ENCODE peak calls at places on chromosomes 12 and 14, in seven cellular contexts. Z is HepG2; B is esophagus muscularis mucosa; N is A549; S is CD4-positive, CD25-positive, alpha-beta regulatory T cell; T is ovary; K is pancreas. X is an unnamed sample. For H3K4me1 and H3K9me3, the result is how much of the 10 kb centered on the place peaks cover.

GRCh38 chr14:101024686-101025085 is 121.2 kb upstream of the RTL1 start:
- DNase-seq in Z (no peak), B (no peak), N (no peak), S (no peak), T (no peak), K (peak), X (no peak)

GRCh38 chr12:64461634-64462414 is 9.9 kb downstream of the TBK1 start:
- DNase-seq in Z (peak), B (no peak), N (no peak), S (no peak), T (no peak), K (no peak), X (no peak)

GRCh38 chr12:109731231-109731731 is 17.7 kb downstream of the FAM222A start:
- DNase-seq in Z (no peak), B (no peak), N (no peak), S (no peak), T (no peak), K (no peak), X (peak)

GRCh38 chr14:63893701-63894458 is 41.1 kb downstream of the SYNE2 start:
- DNase-seq in Z (no peak), B (no peak), N (peak), S (no peak), T (peak), K (peak), X (peak)

GRCh38 chr12:59151243-59151642 is 230.9 kb upstream of the LRIG3 start:
- DNase-seq in Z (no peak), B (no peak), N (no peak), S (no peak), T (no peak), K (no peak), X (no peak)

GRCh38 chr12:67827820-67828383 is 161.3 kb upstream of the IFNG-AS1 start:
- DNase-seq in Z (no peak), B (no peak), N (peak), S (no peak), T (peak), K (no peak), X (peak)

GRCh38 chr14:95137164-95137803 is 20.0 kb downstream of the DICER1 start:
- DNase-seq in Z (no peak), B (no peak), N (no peak), S (no peak), T (no peak), K (no peak), X (no peak)

GRCh38 chr12:111270773-111271172 is 98.1 kb downstream of the PHETA1 start:
- DNase-seq in Z (peak), B (no peak), N (no peak), S (no peak), T (no peak), K (no peak), X (no peak)

GRCh38 chr12:530308-530707 is 70.6 kb downstream of the B4GALNT3 start:
- DNase-seq in Z (no peak), B (no peak), N (no peak), S (no peak), T (no peak), K (no peak), X (no peak)

GRCh38 chr12:107529991-107530390 is 155.6 kb upstream of the PWP1 start:
- DNase-seq in Z (no peak), B (peak), N (no peak), S (no peak), T (no peak), K (no peak), X (no peak)

GRCh38 chr14:22974530-22975313 is 7.6 kb downstream of the AJUBA start:
- DNase-seq in Z (no peak), B (no peak), N (peak), S (no peak), T (no peak), K (no peak), X (no peak)

GRCh38 chr14:95774265-95775160 is 60.6 kb upstream of the TCL1A start:
- DNase-seq in Z (peak), B (no peak), N (peak), S (peak), T (peak), K (peak), X (no peak)

GRCh38 chr12:117388865-117389508 is 27.6 kb upstream of the NOS1 start:
- DNase-seq in Z (no peak), B (no peak), N (no peak), S (no peak), T (no peak), K (no peak), X (peak)

GRCh38 chr12:67141405-67142018 is 127.6 kb upstream of the CAND1 start:
- DNase-seq in Z (no peak), B (no peak), N (no peak), S (no peak), T (no peak), K (no peak), X (no peak)

GRCh38 chr12:120367924-120368788 is 808 bp downstream of the MSI1 start:
- DNase-seq in Z (no peak), B (no peak), N (no peak), S (no peak), T (no peak), K (peak), X (no peak)

GRCh38 chr12:120367252-120367923 is 1.6 kb downstream of the MSI1 start:
- DNase-seq in Z (no peak), B (no peak), N (peak), S (no peak), T (no peak), K (no peak), X (no peak)

GRCh38 chr12:120366884-120367251 is 2.1 kb downstream of the MSI1 start:
- DNase-seq in Z (peak), B (no peak), N (no peak), S (no peak), T (no peak), K (no peak), X (no peak)

GRCh38 chr12:120365675-120366340 is 3.2 kb downstream of the MSI1 start:
- DNase-seq in Z (peak), B (no peak), N (no peak), S (no peak), T (no peak), K (peak), X (no peak)

GRCh38 chr12:120366341-120366705 is 2.6 kb downstream of the MSI1 start:
- DNase-seq in Z (no peak), B (no peak), N (no peak), S (no peak), T (no peak), K (no peak), X (no peak)
- H3K4me3 ChIP-seq in Z (no peak), B (no peak), N (no peak), S (no peak), T (no peak), K (no peak), X (no peak)

DNA sequence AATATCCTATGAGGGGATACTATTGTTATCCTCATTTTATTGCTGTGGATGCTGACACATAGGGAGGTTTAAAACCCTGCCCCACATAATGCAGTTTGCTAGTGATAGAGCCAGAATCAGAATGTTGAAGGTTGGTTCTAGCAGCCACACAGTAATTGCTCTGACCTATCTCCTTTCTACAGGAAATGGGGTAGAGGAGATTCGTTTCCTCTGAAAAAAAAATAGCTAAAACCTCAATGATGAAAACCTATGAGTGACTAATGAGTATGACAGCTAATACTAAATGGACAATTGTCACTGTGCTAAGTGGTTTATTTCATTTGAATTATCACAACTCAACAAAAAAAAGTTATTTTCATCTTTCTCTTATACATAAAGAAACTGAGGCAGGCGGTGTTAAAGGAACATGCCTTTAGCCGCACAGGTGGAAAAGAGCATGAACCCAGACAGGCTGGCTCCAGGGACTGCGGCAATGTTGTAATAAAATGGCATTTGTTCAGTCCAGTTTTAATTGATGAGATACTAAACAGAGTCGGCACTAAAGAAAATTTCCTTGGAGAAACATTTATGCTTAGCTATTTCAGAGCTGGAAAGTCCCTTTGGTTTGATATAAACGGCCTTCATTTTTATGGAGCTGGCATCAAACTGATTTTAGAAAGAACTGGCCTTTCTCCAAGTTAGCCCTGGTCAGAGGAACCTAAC is 881.0 kb downstream of the NRXN3 start:
- DNase-seq in Z (no peak), B (no peak), N (no peak), S (no peak), T (no peak), K (no peak), X (no peak)
- H3K4me1 ChIP-seq in Z (under half), B (under half), N (under half), S (under half), T (under half), K (under half), X (under half)

DNA sequence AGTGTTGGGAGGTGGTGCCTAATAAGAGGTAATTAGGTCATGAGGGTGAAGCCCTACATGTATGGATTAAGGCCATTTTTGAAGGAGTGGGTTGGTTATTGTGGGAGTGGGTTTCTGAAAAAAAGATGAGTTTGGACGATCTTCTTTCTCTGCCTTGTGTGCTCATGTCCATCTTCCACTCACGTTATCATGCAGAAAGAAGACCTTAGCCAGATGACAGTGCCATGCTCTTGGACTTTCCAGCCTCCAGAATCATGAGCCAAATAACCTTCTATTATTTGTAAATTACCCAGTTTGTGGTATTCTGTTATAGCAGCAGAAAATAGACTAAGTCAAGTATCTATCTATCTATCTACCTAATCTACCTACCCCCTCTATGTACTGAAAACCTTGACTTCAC is 71.9 kb downstream of the SDR9C7 start:
- DNase-seq in Z (no peak), B (no peak), N (no peak), S (no peak), T (no peak), K (no peak), X (no peak)
- H3K9me3 ChIP-seq in Z (half or more), B (under half), N (half or more), S (under half), T (under half), K (under half), X (under half)

GRCh38 chr14:102087762-102088011 is 843 bp upstream of the HSP90AA1 start:
- DNase-seq in Z (no peak), B (no peak), N (no peak), S (no peak), T (no peak), K (no peak), X (no peak)
- H3K4me3 ChIP-seq in Z (peak), B (peak), N (peak), S (peak), T (peak), K (peak), X (peak)

DNA sequence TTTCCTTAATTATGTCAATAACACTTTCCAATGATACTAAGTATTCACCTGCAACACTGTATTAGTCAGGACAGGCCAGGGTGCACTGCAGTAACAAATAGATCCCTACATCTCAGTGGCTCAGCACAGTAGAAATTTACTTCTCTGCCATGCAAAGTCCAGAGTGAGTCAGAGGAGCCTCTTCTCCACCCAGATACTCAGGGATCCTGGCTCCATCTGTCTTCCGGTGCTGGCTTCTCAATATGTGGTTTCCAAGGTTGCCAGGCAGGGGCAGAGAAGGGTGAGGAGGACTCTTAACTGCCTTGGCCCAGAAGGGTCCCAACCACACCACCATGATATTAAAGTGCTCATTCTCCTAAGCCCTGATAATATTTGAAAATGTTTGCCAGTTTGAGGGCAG is 47.8 kb downstream of the ADGRD1 start:
- DNase-seq in Z (no peak), B (no peak), N (peak), S (no peak), T (no peak), K (no peak), X (peak)
- H3K4me1 ChIP-seq in Z (under half), B (under half), N (under half), S (under half), T (under half), K (under half), X (under half)

DNA sequence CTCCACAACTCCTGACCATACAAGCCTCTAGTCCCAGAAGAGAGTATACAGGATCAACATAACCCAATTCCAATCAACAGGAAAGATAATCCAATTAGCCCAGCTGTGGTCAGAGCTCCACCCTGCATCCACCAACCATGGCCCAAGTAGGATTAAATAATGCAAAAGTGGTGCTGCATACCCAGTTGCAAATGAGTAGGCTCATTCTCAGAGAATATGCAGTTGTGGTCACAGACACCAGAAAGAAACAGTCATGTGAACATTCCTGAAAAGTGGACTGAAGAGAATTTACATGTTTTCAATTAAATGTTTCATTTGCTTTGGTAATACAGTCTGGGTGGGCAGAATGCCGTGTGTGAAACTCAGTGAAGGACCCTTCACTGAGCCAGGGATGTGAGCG is 167.2 kb upstream of the BMP4 start:
- DNase-seq in Z (no peak), B (no peak), N (no peak), S (no peak), T (no peak), K (no peak), X (no peak)
- H3K9me3 ChIP-seq in Z (under half), B (under half), N (under half), S (under half), T (under half), K (under half), X (under half)

GRCh38 chr12:104138747-104139186 is 757 bp upstream of the NFYB start:
- DNase-seq in Z (no peak), B (no peak), N (peak), S (no peak), T (no peak), K (peak), X (no peak)

GRCh38 chr12:104137902-104138746 is at the start of gene NFYB:
- DNase-seq in Z (peak), B (peak), N (peak), S (peak), T (peak), K (peak), X (peak)

GRCh38 chr12:104136577-104136976 is 1.4 kb downstream of the NFYB start:
- DNase-seq in Z (no peak), B (no peak), N (no peak), S (no peak), T (no peak), K (no peak), X (no peak)

GRCh38 chr12:104134882-104135281 is 3.1 kb downstream of the NFYB start:
- DNase-seq in Z (no peak), B (no peak), N (no peak), S (no peak), T (no peak), K (no peak), X (no peak)

GRCh38 chr12:104137175-104137901 is 672 bp downstream of the NFYB start:
- DNase-seq in Z (peak), B (no peak), N (peak), S (peak), T (peak), K (peak), X (peak)
- H3K4me3 ChIP-seq in Z (peak), B (peak), N (peak), S (peak), T (peak), K (peak), X (peak)

GRCh38 chr14:39426605-39427004 is 5.6 kb downstream of the FBXO33 start:
- DNase-seq in Z (peak), B (no peak), N (peak), S (no peak), T (no peak), K (no peak), X (no peak)
- H3K4me1 ChIP-seq in Z (under half), B (half or more), N (under half), S (half or more), T (under half), K (under half), X (under half)

GRCh38 chr12:132316497-132317232 is 12.7 kb downstream of the GALNT9 start:
- DNase-seq in Z (no peak), B (no peak), N (no peak), S (no peak), T (no peak), K (no peak), X (no peak)
- H3K9me3 ChIP-seq in Z (under half), B (under half), N (under half), S (under half), T (under half), K (under half), X (under half)

X was measured in aorta.